ENCODE peak calls at places on chromosomes 16 and 17, in eight cellular contexts. V is AG04450, L is cardiac fibroblast, Y is epithelial cell of esophagus, Q is WTC11, A is GM13977, X is astrocyte of the spinal cord, N is sigmoid colon. J is an unnamed sample.

GRCh38 chr16:50889746-50890145 is 147.9 kb downstream of the CYLD start:
- DNase-seq in V (no peak), L (no peak), Y (no peak), Q (no peak), A (no peak), X (no peak), N (no peak), J (no peak)

GRCh38 chr16:50696126-50696525 is 2.7 kb downstream of the NOD2 start:
- DNase-seq in V (no peak), L (no peak), Y (no peak), Q (no peak), A (peak; percentile 57), X (no peak), N (no peak), J (no peak)

GRCh38 chr17:81322271-81323082 is 27.4 kb upstream of the SLC38A10 start:
- DNase-seq in V (no peak), L (no peak), Y (peak; percentile 26), Q (peak; percentile 56), A (peak; percentile 88), X (no peak), N (no peak), J (no peak)

GRCh38 chr17:8835106-8835505 is 32.4 kb downstream of the PIK3R6 start:
- DNase-seq in V (no peak), L (no peak), Y (no peak), Q (no peak), A (no peak), X (no peak), N (no peak), J (no peak)

GRCh38 chr16:74586948-74587347 is 20.0 kb downstream of the GLG1 start:
- DNase-seq in V (no peak), L (no peak), Y (no peak), Q (no peak), A (no peak), X (no peak), N (no peak), J (no peak)

GRCh38 chr17:17767096-17767470 is 69.7 kb downstream of the SREBF1 start:
- DNase-seq in V (no peak), L (no peak), Y (no peak), Q (no peak), A (no peak), X (peak; percentile 55), N (no peak), J (no peak)

GRCh38 chr16:51577621-51578303 is 426.7 kb upstream of the SALL1 start:
- DNase-seq in V (no peak), L (peak; percentile 18), Y (peak; percentile 96), Q (no peak), A (no peak), X (peak; percentile 9), N (no peak), J (no peak)

GRCh38 chr16:1532081-1532760 is 1.2 kb upstream of the TMEM204 start:
- DNase-seq in V (no peak), L (peak; percentile 24), Y (no peak), Q (no peak), A (no peak), X (peak; percentile 5), N (peak; percentile 96), J (no peak)

GRCh38 chr17:35486920-35487727 is 38.6 kb upstream of the SLFN13 start:
- DNase-seq in V (peak; percentile 18), L (peak; percentile 72), Y (peak; percentile 85), Q (no peak), A (peak; percentile 84), X (peak; percentile 46), N (peak; percentile 73), J (no peak)

GRCh38 chr17:3003401-3004149 is 59.8 kb downstream of the OR1D5 start:
- DNase-seq in V (no peak), L (no peak), Y (no peak), Q (no peak), A (peak; percentile 59), X (no peak), N (peak; percentile 78), J (no peak)

GRCh38 chr16:28126684-28127620 is 63.4 kb upstream of the GSG1L start:
- DNase-seq in V (no peak), L (no peak), Y (no peak), Q (no peak), A (no peak), X (no peak), N (no peak), J (no peak)

GRCh38 chr17:39996162-39996561 is 15.6 kb downstream of the PSMD3 start:
- DNase-seq in V (no peak), L (no peak), Y (no peak), Q (no peak), A (no peak), X (no peak), N (no peak), J (no peak)

GRCh38 chr17:49753959-49754391 is 10.0 kb downstream of the FAM117A start:
- DNase-seq in V (no peak), L (peak; percentile 76), Y (no peak), Q (no peak), A (no peak), X (no peak), N (no peak), J (no peak)

GRCh38 chr16:57730771-57731730 is 4.5 kb upstream of the KATNB1 start:
- DNase-seq in V (no peak), L (no peak), Y (no peak), Q (no peak), A (no peak), X (no peak), N (no peak), J (no peak)

GRCh38 chr17:17710728-17711541 is 29.7 kb downstream of the RAI1 start:
- DNase-seq in V (peak; percentile 79), L (peak; percentile 88), Y (peak; percentile 93), Q (peak; percentile 78), A (no peak), X (peak; percentile 87), N (peak; percentile 83), J (peak; percentile 45)

GRCh38 chr16:17076121-17076757 is 394.5 kb downstream of the XYLT1 start:
- DNase-seq in V (no peak), L (no peak), Y (no peak), Q (no peak), A (peak; percentile 47), X (no peak), N (no peak), J (no peak)

GRCh38 chr17:2549392-2550211 is 37.9 kb upstream of the METTL16 start:
- DNase-seq in V (no peak), L (no peak), Y (peak; percentile 50), Q (no peak), A (no peak), X (no peak), N (no peak), J (no peak)

DNA sequence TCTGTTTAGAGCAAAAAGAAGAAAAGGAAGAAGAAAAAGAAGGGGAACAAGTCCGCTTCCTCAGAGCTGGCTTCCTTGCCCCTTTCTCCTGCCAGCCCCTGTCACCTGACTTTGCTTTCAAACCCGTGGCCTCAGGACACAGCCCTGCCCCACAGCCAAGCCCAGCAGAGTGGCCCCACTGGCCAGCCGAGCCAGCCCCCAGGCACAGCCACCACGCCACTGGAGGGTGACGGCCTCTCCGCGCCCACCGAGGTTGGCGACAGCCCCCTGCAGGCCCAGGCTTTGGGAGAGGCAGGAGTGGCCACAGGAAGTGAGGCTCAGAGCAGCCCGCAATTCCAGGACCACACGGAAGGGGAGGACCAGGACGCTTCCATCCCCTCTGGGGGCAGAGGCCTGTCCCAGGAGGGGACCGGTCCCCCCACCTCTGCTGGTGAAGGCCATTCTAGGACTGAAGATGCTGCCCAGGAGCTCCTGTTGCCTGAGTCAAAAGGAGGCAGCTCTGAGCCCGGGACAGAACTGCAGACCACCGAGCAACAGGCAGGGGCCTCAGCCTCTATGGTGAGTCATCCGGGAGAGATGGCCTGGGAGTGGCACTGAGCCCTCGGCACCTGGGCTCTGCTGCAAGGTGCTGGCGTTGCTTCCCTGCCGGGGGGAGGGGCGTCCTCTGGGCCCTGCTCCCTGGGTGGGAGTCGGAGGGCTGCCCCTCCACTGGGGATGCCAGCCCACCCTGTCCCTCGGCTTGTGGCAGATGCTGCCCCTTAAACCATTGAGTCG is 27.3 kb downstream of the RNF213 start:
- DNase-seq in V (no peak), L (no peak), Y (no peak), Q (no peak), A (peak; percentile 33), X (no peak), N (no peak), J (no peak)
- TF ChIP-seq CTCF in V (no peak), L (no peak), Y (no peak), Q (no peak), A (no peak), X (no peak), N (no peak), J (no peak)

DNA sequence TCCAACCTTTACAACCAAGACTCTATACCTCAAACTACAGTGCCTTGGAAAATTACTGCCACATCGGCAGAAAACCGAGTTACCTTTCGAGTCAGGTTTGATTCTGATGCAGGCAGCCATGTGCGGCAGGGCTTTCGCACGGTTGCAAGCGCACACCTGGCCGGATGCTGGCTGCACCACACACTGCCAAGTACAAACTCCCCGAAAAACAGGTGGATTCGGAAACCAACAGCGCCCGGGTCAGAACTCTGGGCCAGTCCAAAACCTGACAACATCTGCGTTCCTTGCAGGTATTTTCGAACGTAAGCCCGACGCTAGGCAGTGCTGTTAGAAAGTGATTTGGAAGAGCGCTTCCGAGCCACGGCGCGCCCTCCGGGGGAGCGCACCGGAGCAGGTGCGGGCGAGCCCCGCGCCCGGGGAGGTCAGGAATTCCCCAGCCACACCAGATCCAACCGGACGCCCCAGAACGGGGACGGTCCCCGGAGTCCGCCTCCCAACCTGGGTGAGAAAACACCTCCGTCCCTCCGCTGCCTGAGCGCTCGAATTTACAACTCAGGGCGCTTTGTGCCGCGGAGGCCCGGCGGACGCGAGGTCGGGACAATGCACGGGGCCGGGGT is 1.2 kb downstream of the USP7 start:
- DNase-seq in V (no peak), L (no peak), Y (peak; percentile 45), Q (no peak), A (peak; percentile 74), X (no peak), N (no peak), J (no peak)
- TF ChIP-seq CTCF in V (no peak), L (no peak), Y (no peak), Q (no peak), A (no peak), X (no peak), N (no peak), J (no peak)

GRCh38 chr16:85238233-85238647 is 126.0 kb upstream of the CIBAR2 start:
- DNase-seq in V (peak; percentile 93), L (peak; percentile 98), Y (no peak), Q (peak; percentile 77), A (no peak), X (peak; percentile 92), N (peak; percentile 93), J (peak; percentile 80)
- TF ChIP-seq CTCF in V (peak; percentile 51), L (no peak), Y (no peak), Q (no peak), A (no peak), X (peak; percentile 41), N (no peak), J (peak; percentile 19)

DNA sequence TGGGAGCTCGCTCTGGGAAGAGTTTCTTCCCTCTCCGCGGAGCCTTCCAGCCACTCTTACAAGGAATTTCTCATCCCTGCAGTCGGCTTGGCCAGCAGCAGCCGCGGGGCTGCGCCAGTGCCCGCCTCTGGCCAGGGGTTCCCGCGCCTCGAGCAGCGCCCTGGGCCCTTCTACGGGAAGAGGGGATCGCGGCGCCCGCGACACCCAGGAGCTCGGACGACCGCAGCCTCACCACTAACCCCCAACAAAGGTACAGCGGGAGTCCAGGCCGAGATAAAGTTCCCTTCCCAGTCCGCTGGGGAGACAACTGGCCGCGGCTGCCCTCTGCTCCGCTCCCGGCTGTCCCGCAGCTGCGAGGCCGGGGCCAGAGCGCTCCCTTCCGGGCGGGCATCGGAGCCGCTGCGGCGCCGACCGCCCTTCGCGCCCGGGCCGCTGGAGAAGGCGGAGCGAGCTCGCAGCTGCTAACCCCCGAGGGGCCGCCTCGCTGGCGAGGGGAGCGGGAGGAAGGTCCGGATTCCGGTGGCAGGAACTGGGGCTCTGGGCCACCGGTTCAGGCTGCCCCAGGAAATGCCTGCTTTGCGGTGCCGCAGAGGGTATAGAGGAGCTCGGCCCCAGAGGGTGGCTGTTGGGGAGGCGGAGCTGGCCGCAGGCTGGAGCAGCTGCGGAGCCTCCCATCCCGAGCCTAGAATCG is 3.6 kb upstream of the HS3ST3B1 start:
- DNase-seq in V (no peak), L (peak; percentile 79), Y (peak; percentile 13), Q (peak; percentile 77), A (no peak), X (peak; percentile 51), N (no peak), J (no peak)
- TF ChIP-seq CTCF in V (peak; percentile 48), L (peak; percentile 1), Y (no peak), Q (no peak), A (no peak), X (peak; percentile 30), N (no peak), J (peak; percentile 29)